ENCODE peak calls at places on chromosomes 16 and 17, in nine cellular contexts. X, C, H, U, J, T, S, B and N are unnamed samples.

GRCh38 chr17:59800530-59800942 is 92.2 kb downstream of the TUBD1 start:
- DNase-seq in X (no peak), C (no peak), H (no peak), U (peak), J (no peak), T (no peak), S (no peak), B (no peak), N (no peak)

GRCh38 chr16:57485091-57485915 is 990 bp downstream of the DOK4 start:
- DNase-seq in X (no peak), C (no peak), H (no peak), U (no peak), J (no peak), T (peak), S (no peak), B (no peak), N (no peak)

GRCh38 chr17:65457635-65458257 is 103.7 kb downstream of the AXIN2 start:
- DNase-seq in X (no peak), C (no peak), H (no peak), U (no peak), J (no peak), T (no peak), S (no peak), B (no peak), N (no peak)

GRCh38 chr17:65163990-65164495 is 26.9 kb downstream of the RGS9 start:
- DNase-seq in X (no peak), C (no peak), H (no peak), U (no peak), J (peak), T (peak), S (peak), B (peak), N (no peak)

GRCh38 chr17:19000531-19001011 is 4.0 kb downstream of the FAM83G start:
- DNase-seq in X (no peak), C (no peak), H (no peak), U (no peak), J (no peak), T (peak), S (no peak), B (no peak), N (no peak)

GRCh38 chr17:2564876-2565275 is 28.6 kb upstream of the PAFAH1B1 start:
- DNase-seq in X (no peak), C (no peak), H (no peak), U (no peak), J (no peak), T (peak), S (no peak), B (no peak), N (no peak)

GRCh38 chr16:81618661-81619060 is 160.4 kb upstream of the PLCG2 start:
- DNase-seq in X (no peak), C (no peak), H (no peak), U (no peak), J (no peak), T (peak), S (no peak), B (no peak), N (peak)

GRCh38 chr17:11369570-11369969 is 128.6 kb downstream of the SHISA6 start:
- DNase-seq in X (no peak), C (no peak), H (no peak), U (no peak), J (no peak), T (no peak), S (no peak), B (no peak), N (no peak)

GRCh38 chr17:73643012-73643845 is 1.0 kb downstream of the SDK2 start:
- DNase-seq in X (peak), C (no peak), H (peak), U (peak), J (no peak), T (peak), S (no peak), B (peak), N (no peak)

GRCh38 chr17:70110443-70110880 is 35.4 kb downstream of the KCNJ16 start:
- DNase-seq in X (no peak), C (no peak), H (no peak), U (no peak), J (no peak), T (no peak), S (no peak), B (no peak), N (no peak)

GRCh38 chr17:4014148-4014927 is 50.1 kb upstream of the ATP2A3 start:
- DNase-seq in X (no peak), C (no peak), H (no peak), U (no peak), J (no peak), T (no peak), S (no peak), B (no peak), N (no peak)

GRCh38 chr17:65290041-65290440 is 152.9 kb downstream of the RGS9 start:
- DNase-seq in X (no peak), C (no peak), H (no peak), U (no peak), J (no peak), T (no peak), S (no peak), B (no peak), N (no peak)

GRCh38 chr17:77790143-77790829 is 168.2 kb upstream of the TNRC6C start:
- DNase-seq in X (no peak), C (no peak), H (no peak), U (peak), J (no peak), T (no peak), S (no peak), B (no peak), N (no peak)

GRCh38 chr17:21474815-21475214 is 98.7 kb downstream of the KCNJ12 start:
- DNase-seq in X (no peak), C (no peak), H (no peak), U (no peak), J (no peak), T (no peak), S (no peak), B (no peak), N (no peak)

GRCh38 chr17:60106377-60107059 is 27.8 kb upstream of the HEATR6 start:
- DNase-seq in X (no peak), C (no peak), H (no peak), U (no peak), J (no peak), T (no peak), S (no peak), B (no peak), N (peak)

GRCh38 chr16:52346709-52347108 is 200.2 kb downstream of the TOX3 start:
- DNase-seq in X (no peak), C (no peak), H (no peak), U (no peak), J (no peak), T (no peak), S (no peak), B (no peak), N (no peak)

GRCh38 chr17:40251576-40251975 is 32.5 kb downstream of the WIPF2 start:
- DNase-seq in X (no peak), C (no peak), H (no peak), U (no peak), J (peak), T (no peak), S (no peak), B (no peak), N (no peak)

GRCh38 chr16:73319747-73320146 is 271.8 kb upstream of the ZFHX3 start:
- DNase-seq in X (peak), C (no peak), H (no peak), U (no peak), J (no peak), T (no peak), S (no peak), B (no peak), N (no peak)

GRCh38 chr17:74760404-74761105 is 12.1 kb downstream of the NHERF1 start:
- DNase-seq in X (no peak), C (no peak), H (no peak), U (peak), J (no peak), T (no peak), S (no peak), B (no peak), N (no peak)

GRCh38 chr17:74477411-74477810 is 11.0 kb downstream of the CD300A start:
- DNase-seq in X (no peak), C (no peak), H (no peak), U (no peak), J (no peak), T (no peak), S (no peak), B (no peak), N (no peak)

GRCh38 chr16:15879255-15879804 is 9.1 kb downstream of the CEP20 start:
- DNase-seq in X (no peak), C (no peak), H (no peak), U (peak), J (peak), T (no peak), S (no peak), B (no peak), N (no peak)

GRCh38 chr17:78325076-78325712 is 34.7 kb downstream of the SOCS3 start:
- DNase-seq in X (no peak), C (no peak), H (no peak), U (no peak), J (no peak), T (no peak), S (no peak), B (no peak), N (no peak)

GRCh38 chr16:4241601-4242270 is at the start of gene SRL:
- DNase-seq in X (no peak), C (no peak), H (no peak), U (no peak), J (no peak), T (no peak), S (no peak), B (no peak), N (no peak)

GRCh38 chr16:48613061-48613957 is 3.3 kb upstream of the N4BP1 start:
- DNase-seq in X (no peak), C (peak), H (peak), U (peak), J (no peak), T (peak), S (peak), B (peak), N (no peak)

GRCh38 chr16:70770968-70771552 is 29.9 kb downstream of the VAC14 start:
- DNase-seq in X (peak), C (no peak), H (peak), U (peak), J (peak), T (peak), S (peak), B (peak), N (peak)

GRCh38 chr16:20348365-20349185 is 3.9 kb downstream of the UMOD start:
- DNase-seq in X (peak), C (no peak), H (no peak), U (peak), J (no peak), T (peak), S (no peak), B (no peak), N (no peak)

GRCh38 chr17:66221343-66221742 is 7.9 kb downstream of the APOH start:
- DNase-seq in X (no peak), C (no peak), H (no peak), U (no peak), J (no peak), T (no peak), S (no peak), B (no peak), N (no peak)

GRCh38 chr17:63718981-63719380 is 19.1 kb upstream of the LIMD2 start:
- DNase-seq in X (no peak), C (no peak), H (no peak), U (no peak), J (no peak), T (no peak), S (no peak), B (no peak), N (no peak)

GRCh38 chr16:19123535-19124178 is 9.9 kb downstream of the ITPRIPL2 start:
- DNase-seq in X (no peak), C (no peak), H (no peak), U (peak), J (no peak), T (peak), S (no peak), B (no peak), N (no peak)

GRCh38 chr17:39209317-39210092 is 9.4 kb downstream of the RPL19 start:
- DNase-seq in X (peak), C (peak), H (peak), U (no peak), J (peak), T (peak), S (peak), B (peak), N (peak)

GRCh38 chr17:39699818-39700147 is at the start of gene ERBB2:
- DNase-seq in X (peak), C (no peak), H (no peak), U (peak), J (peak), T (peak), S (no peak), B (no peak), N (no peak)

GRCh38 chr16:86714166-86714565 is 135.8 kb downstream of the FOXL1 start:
- DNase-seq in X (no peak), C (no peak), H (no peak), U (peak), J (peak), T (no peak), S (no peak), B (no peak), N (no peak)